ENCODE peak calls at places on chromosomes 13 and 19, in five cellular contexts. A is tibial artery, H is astrocyte of the cerebellum, U is psoas muscle, F is GM12864. V is an unnamed sample.

GRCh38 chr13:103539265-103539664 is 473.0 kb upstream of the SLC10A2 start:
- DNase-seq in U (no peak), F (no peak), A (no peak), H (no peak), V (no peak)

GRCh38 chr13:21997726-21998125 is 326.9 kb downstream of the FGF9 start:
- DNase-seq in A (no peak), H (no peak), F (no peak), U (no peak), V (peak; percentile 84)

GRCh38 chr19:44851427-44851826 is 5.3 kb downstream of the NECTIN2 start:
- DNase-seq in H (no peak), F (no peak), U (no peak), A (no peak), V (no peak)

GRCh38 chr13:44934724-44935123 is 54.5 kb downstream of the NUFIP1 start:
- DNase-seq in H (no peak), A (no peak), U (no peak), F (no peak), V (no peak)

GRCh38 chr19:32240316-32240715 is 105.1 kb upstream of the ZNF507 start:
- DNase-seq in H (no peak), F (no peak), A (no peak), U (no peak), V (no peak)

GRCh38 chr13:81487151-81487550 is 1146.2 kb upstream of the SPRY2 start:
- DNase-seq in F (no peak), U (no peak), A (no peak), H (peak; percentile 0), V (peak; percentile 16)

GRCh38 chr19:57512845-57513244 is 13.1 kb downstream of the ZNF773 start:
- DNase-seq in A (no peak), H (peak; percentile 12), F (no peak), U (no peak), V (no peak)

GRCh38 chr19:7340959-7341837 is 7.5 kb upstream of the ARHGEF18 start:
- DNase-seq in A (peak; percentile 74), U (peak; percentile 80), F (peak; percentile 79), H (peak; percentile 60), V (peak; percentile 67)

GRCh38 chr13:25429466-25429865 is 57.7 kb downstream of the ATP8A2 start:
- DNase-seq in F (no peak), A (no peak), H (no peak), U (no peak), V (no peak)

GRCh38 chr19:23762548-23762883 is 3.8 kb upstream of the ZNF681 start:
- DNase-seq in A (peak; percentile 77), F (no peak), H (no peak), U (no peak), V (no peak)
- H3K4me3 ChIP-seq in A (peak overlapping the region; percentile 63), F (peak overlapping the region; percentile 77), H (peak overlapping the region; percentile 69), U (peak overlapping the region; percentile 70), V (peak overlapping the region; percentile 94)

GRCh38 chr19:5086725-5087439 is 118.0 kb downstream of the KDM4B start:
- DNase-seq in F (no peak), A (no peak), H (no peak), U (no peak), V (no peak)
- H3K4me3 ChIP-seq in F (no peak overlapping the region), A (no peak overlapping the region), H (no peak overlapping the region), U (no peak overlapping the region), V (no peak overlapping the region)

DNA sequence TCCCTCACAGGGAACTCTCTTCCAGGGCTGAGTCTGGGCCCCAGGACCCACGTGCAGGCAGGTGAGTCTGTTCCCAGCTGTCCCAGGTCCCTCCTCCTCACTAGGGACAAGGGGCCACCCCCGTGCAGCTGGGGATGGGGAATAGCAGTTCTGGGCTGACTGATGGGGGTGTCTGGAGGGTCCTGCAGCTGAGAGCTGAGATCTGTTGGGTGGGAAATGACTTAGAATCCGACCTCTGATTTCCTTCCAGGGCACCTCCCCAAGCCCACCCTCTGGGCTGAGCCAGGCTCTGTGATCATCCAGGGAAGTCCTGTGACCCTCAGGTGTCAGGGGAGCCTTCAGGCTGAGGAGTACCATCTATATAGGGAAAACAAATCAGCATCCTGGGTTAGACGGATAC is 461 bp downstream of the LILRA2 start:
- DNase-seq in U (no peak), A (no peak), H (no peak), F (no peak), V (no peak)
- H3K4me3 ChIP-seq in U (no peak overlapping the region), A (no peak overlapping the region), H (no peak overlapping the region), F (no peak overlapping the region), V (no peak overlapping the region)

DNA sequence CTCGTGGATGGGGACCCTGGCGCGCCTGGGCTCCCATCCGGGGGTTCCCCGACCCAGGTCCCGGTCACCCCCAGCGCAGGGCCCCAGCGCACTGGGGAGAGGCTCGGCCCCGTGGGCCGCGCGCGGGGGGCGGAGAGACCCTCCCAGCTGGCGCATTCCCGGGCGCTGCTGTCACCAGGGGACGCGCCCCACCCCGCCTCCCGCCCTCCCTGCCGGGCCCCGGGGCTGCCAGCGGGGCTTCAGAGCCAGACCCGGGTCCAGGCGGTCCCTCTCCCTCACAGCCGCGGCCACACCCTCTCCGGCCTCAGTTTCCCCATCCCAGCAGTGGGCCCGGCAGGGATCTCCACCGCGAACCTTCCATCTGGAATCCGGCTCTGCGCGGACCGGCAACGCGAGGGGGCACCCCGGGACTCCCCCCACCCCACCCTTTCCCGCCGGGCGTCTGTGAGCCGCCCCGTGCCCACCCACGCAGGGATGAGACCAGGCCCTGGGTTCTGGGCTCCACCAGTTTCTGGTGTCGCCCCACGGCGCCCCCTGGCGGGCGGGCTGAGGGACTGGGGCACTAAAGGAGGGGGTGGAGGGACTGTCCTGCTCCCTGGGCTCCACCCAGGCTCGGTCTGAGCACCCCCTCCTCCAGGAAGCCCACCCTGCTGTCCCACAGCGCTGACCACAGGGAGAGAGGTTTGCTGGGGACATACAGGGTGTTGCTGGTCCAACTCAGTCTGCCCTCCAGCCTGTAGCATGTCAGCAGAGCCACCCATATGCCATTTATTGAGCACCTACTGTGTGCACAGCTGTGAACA is 874 bp upstream of the ADAMTSL5 start:
- DNase-seq in F (no peak), H (no peak), U (peak; percentile 63), A (no peak), V (peak; percentile 71)
- H3K4me3 ChIP-seq in F (peak overlapping the region; percentile 27), H (peak overlapping the region; percentile 34), U (peak overlapping the region; percentile 73), A (peak overlapping the region; percentile 59), V (peak overlapping the region; percentile 54)

DNA sequence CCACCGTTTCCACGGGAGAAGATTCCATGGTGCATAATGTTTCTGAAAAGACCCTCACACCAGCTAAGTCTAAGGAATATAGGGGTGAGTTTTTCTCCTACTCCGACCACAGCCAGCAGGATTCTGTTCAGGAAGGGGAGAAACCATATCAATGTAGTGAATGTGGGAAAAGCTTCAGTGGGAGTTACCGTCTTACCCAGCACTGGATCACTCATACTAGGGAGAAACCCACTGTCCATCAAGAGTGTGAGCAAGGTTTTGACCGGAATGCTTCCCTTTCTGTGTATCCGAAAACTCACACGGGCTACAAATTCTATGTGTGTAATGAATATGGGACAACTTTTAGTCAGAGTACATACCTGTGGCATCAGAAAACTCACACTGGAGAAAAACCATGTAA is 19.1 kb downstream of the ZNF473 start:
- DNase-seq in U (no peak), A (no peak), F (no peak), H (no peak), V (no peak)
- H3K4me3 ChIP-seq in U (no peak overlapping the region), A (no peak overlapping the region), F (no peak overlapping the region), H (no peak overlapping the region), V (no peak overlapping the region)

GRCh38 chr19:5306531-5306930 is 34.1 kb downstream of the PTPRS start:
- DNase-seq in U (no peak), F (no peak), H (no peak), A (no peak), V (no peak)

GRCh38 chr19:5312058-5312457 is 28.6 kb downstream of the PTPRS start:
- DNase-seq in U (no peak), A (no peak), F (no peak), H (no peak), V (no peak)

GRCh38 chr19:5309438-5310204 is 31.0 kb downstream of the PTPRS start:
- DNase-seq in U (no peak), F (no peak), A (no peak), H (no peak), V (no peak)

GRCh38 chr19:5307655-5308054 is 33.0 kb downstream of the PTPRS start:
- DNase-seq in A (no peak), H (no peak), F (no peak), U (no peak), V (no peak)

GRCh38 chr19:5308471-5309437 is 31.9 kb downstream of the PTPRS start:
- DNase-seq in H (peak; percentile 79), F (no peak), U (peak; percentile 60), A (peak; percentile 76), V (no peak)
- H3K4me3 ChIP-seq in H (peak overlapping the region; percentile 7), F (no peak overlapping the region), U (no peak overlapping the region), A (peak overlapping the region; percentile 51), V (no peak overlapping the region)

DNA sequence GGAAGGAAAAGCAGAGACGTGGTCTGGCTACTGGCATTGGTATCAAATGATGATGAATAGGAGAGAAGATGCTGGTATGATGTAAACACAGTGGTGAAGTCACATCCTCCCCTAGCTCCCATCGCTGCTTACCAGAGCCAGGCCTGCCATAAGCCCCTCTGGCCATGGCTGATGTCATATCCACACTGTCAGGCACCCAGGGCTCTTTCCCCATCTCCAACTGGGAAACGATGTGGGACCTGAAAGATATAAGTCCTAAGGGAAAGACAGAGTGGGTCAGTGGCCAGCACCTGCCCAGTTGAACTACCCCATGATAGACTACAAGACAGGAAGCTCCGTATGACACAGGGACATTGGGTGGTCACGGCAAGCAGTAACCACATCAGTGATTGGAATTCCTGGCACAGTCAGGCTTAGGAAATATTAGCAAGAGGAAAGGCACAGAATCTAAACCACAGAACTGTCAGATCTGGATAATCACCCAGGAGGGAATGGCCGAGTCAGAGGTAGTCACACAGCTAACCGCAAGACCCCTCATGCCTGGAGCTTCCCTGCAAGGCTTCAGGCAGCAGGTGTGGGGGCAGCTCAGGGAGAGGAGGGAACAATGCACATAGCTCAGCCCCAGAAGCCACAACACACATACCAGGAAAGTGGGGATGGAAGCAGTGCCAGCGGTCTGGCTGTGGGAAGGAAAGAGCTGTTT is 3.8 kb downstream of the ZNF792 start:
- DNase-seq in H (peak; percentile 90), F (no peak), A (no peak), U (no peak), V (no peak)
- H3K4me3 ChIP-seq in H (no peak overlapping the region), F (no peak overlapping the region), A (no peak overlapping the region), U (no peak overlapping the region), V (no peak overlapping the region)

GRCh38 chr19:49664171-49665070 is 1.2 kb downstream of the IRF3 start:
- DNase-seq in A (peak; percentile 88), F (no peak), H (no peak), U (peak; percentile 89), V (peak; percentile 91)

GRCh38 chr19:49660338-49660961 is 5.2 kb downstream of the IRF3 start:
- DNase-seq in H (no peak), A (no peak), F (no peak), U (no peak), V (no peak)

GRCh38 chr19:49663224-49663623 is 2.4 kb downstream of the IRF3 start:
- DNase-seq in U (no peak), F (no peak), A (no peak), H (no peak), V (no peak)

GRCh38 chr19:49658566-49659442 is 6.9 kb downstream of the IRF3 start:
- DNase-seq in H (no peak), U (no peak), A (no peak), F (no peak), V (no peak)

GRCh38 chr19:49662011-49662410 is 3.6 kb downstream of the IRF3 start:
- DNase-seq in U (no peak), H (no peak), A (no peak), F (no peak), V (no peak)
- H3K4me3 ChIP-seq in U (no peak overlapping the region), H (no peak overlapping the region), A (no peak overlapping the region), F (no peak overlapping the region), V (no peak overlapping the region)